ENCODE peak calls at places on chromosomes 12 and 14, in seven cellular contexts. I is skeletal muscle cell, X is HCT116, Q is memory B cell, F is nephron progenitor cell, K is ureter, P is GOT3. E is an unnamed sample.

GRCh38 chr12:131347345-131347714 is 363.6 kb upstream of the SFSWAP start:
- DNase-seq in I (no peak), X (no peak), Q (no peak), F (no peak), K (no peak), P (no peak), E (no peak)

GRCh38 chr14:76771432-76771980 is 10.2 kb downstream of the VASH1 start:
- DNase-seq in I (no peak), X (no peak), Q (no peak), F (no peak), K (no peak), P (no peak), E (no peak)

GRCh38 chr14:81430284-81430683 is 30.2 kb upstream of the STON2 start:
- DNase-seq in I (no peak), X (no peak), Q (no peak), F (no peak), K (no peak), P (no peak), E (no peak)

GRCh38 chr12:73935817-73936216 is 601.8 kb upstream of the ATXN7L3B start:
- DNase-seq in I (no peak), X (peak), Q (no peak), F (no peak), K (no peak), P (no peak), E (no peak)

GRCh38 chr14:52700701-52701172 is 5.4 kb upstream of the ERO1A start:
- DNase-seq in I (no peak), X (peak), Q (no peak), F (no peak), K (no peak), P (no peak), E (no peak)

GRCh38 chr14:54490448-54490805 is 1.6 kb upstream of the GMFB start:
- DNase-seq in I (no peak), X (no peak), Q (no peak), F (no peak), K (no peak), P (no peak), E (no peak)

GRCh38 chr12:52628111-52628507 is 9.8 kb upstream of the KRT73 start:
- DNase-seq in I (no peak), X (no peak), Q (no peak), F (no peak), K (peak), P (no peak), E (no peak)

GRCh38 chr14:76998777-76999366 is 29.6 kb downstream of the IRF2BPL start:
- DNase-seq in I (no peak), X (no peak), Q (no peak), F (no peak), K (no peak), P (no peak), E (no peak)